ENCODE peak calls at places on chromosomes 1 and 21, in six cellular contexts. One of them, this sample, is unnamed.

GRCh38 chr1:33575324-33575879 is 103.0 kb downstream of the ZSCAN20 start:
- DNase-seq in cardiac muscle cell: peak; percentile 23
- DNase-seq in astrocyte of the spinal cord: no peak
- DNase-seq in ovary: no peak
- DNase-seq in fibroblast of lung: no peak
- DNase-seq in HCT116: no peak
- DNase-seq in this sample: no peak

GRCh38 chr1:89708727-89709375 is 75.9 kb downstream of the LRRC8C start:
- DNase-seq in cardiac muscle cell: no peak
- DNase-seq in astrocyte of the spinal cord: peak; percentile 75
- DNase-seq in ovary: no peak
- DNase-seq in fibroblast of lung: peak; percentile 55
- DNase-seq in HCT116: no peak
- DNase-seq in this sample: peak; percentile 58

GRCh38 chr1:9506901-9507300 is 32.4 kb upstream of the SLC25A33 start:
- DNase-seq in cardiac muscle cell: no peak
- DNase-seq in astrocyte of the spinal cord: no peak
- DNase-seq in ovary: no peak
- DNase-seq in fibroblast of lung: no peak
- DNase-seq in HCT116: no peak
- DNase-seq in this sample: no peak

GRCh38 chr1:53687426-53687825 is 51.5 kb downstream of the GLIS1 start:
- DNase-seq in cardiac muscle cell: no peak
- DNase-seq in astrocyte of the spinal cord: no peak
- DNase-seq in ovary: no peak
- DNase-seq in fibroblast of lung: no peak
- DNase-seq in HCT116: no peak
- DNase-seq in this sample: no peak

GRCh38 chr1:113930499-113931161 is 1.5 kb downstream of the HIPK1 start:
- DNase-seq in cardiac muscle cell: peak; percentile 18
- DNase-seq in astrocyte of the spinal cord: peak; percentile 78
- DNase-seq in ovary: peak; percentile 45
- DNase-seq in fibroblast of lung: peak; percentile 71
- DNase-seq in HCT116: no peak
- DNase-seq in this sample: peak; percentile 40

GRCh38 chr1:9293512-9294439 is 1.1 kb downstream of the SPSB1 start:
- DNase-seq in cardiac muscle cell: no peak
- DNase-seq in astrocyte of the spinal cord: no peak
- DNase-seq in ovary: peak; percentile 46
- DNase-seq in fibroblast of lung: peak; percentile 67
- DNase-seq in HCT116: no peak
- DNase-seq in this sample: no peak

GRCh38 chr1:1631793-1632420 is at the start of gene MMP23B:
- DNase-seq in cardiac muscle cell: peak; percentile 46
- DNase-seq in astrocyte of the spinal cord: no peak
- DNase-seq in ovary: peak; percentile 69
- DNase-seq in fibroblast of lung: no peak
- DNase-seq in HCT116: no peak
- DNase-seq in this sample: no peak

GRCh38 chr1:3035871-3036645 is 14.8 kb downstream of the ACTRT2 start:
- DNase-seq in cardiac muscle cell: no peak
- DNase-seq in astrocyte of the spinal cord: no peak
- DNase-seq in ovary: no peak
- DNase-seq in fibroblast of lung: no peak
- DNase-seq in HCT116: no peak
- DNase-seq in this sample: no peak

GRCh38 chr1:91805343-91805801 is 80.6 kb downstream of the TGFBR3 start:
- DNase-seq in cardiac muscle cell: no peak
- DNase-seq in astrocyte of the spinal cord: peak; percentile 30
- DNase-seq in ovary: no peak
- DNase-seq in fibroblast of lung: no peak
- DNase-seq in HCT116: no peak
- DNase-seq in this sample: no peak

GRCh38 chr21:42235593-42235992 is 16.7 kb downstream of the ABCG1 start:
- DNase-seq in cardiac muscle cell: no peak
- DNase-seq in astrocyte of the spinal cord: no peak
- DNase-seq in ovary: no peak
- DNase-seq in fibroblast of lung: no peak
- DNase-seq in HCT116: no peak
- DNase-seq in this sample: no peak

GRCh38 chr1:162660598-162660997 is 28.3 kb downstream of the DDR2 start:
- DNase-seq in cardiac muscle cell: no peak
- DNase-seq in astrocyte of the spinal cord: no peak
- DNase-seq in ovary: no peak
- DNase-seq in fibroblast of lung: no peak
- DNase-seq in HCT116: no peak
- DNase-seq in this sample: no peak

GRCh38 chr1:181139631-181140051 is 51.1 kb downstream of the IER5 start:
- DNase-seq in cardiac muscle cell: no peak
- DNase-seq in astrocyte of the spinal cord: peak; percentile 45
- DNase-seq in ovary: no peak
- DNase-seq in fibroblast of lung: peak; percentile 60
- DNase-seq in HCT116: no peak
- DNase-seq in this sample: no peak

GRCh38 chr1:206472454-206472853 is 2.2 kb downstream of the IKBKE start:
- DNase-seq in cardiac muscle cell: no peak
- DNase-seq in astrocyte of the spinal cord: peak; percentile 72
- DNase-seq in ovary: peak; percentile 39
- DNase-seq in fibroblast of lung: peak; percentile 86
- DNase-seq in HCT116: no peak
- DNase-seq in this sample: peak; percentile 35

GRCh38 chr1:7953850-7954609 is 7.5 kb upstream of the PARK7 start:
- DNase-seq in cardiac muscle cell: no peak
- DNase-seq in astrocyte of the spinal cord: peak; percentile 90
- DNase-seq in ovary: peak; percentile 92
- DNase-seq in fibroblast of lung: peak; percentile 88
- DNase-seq in HCT116: peak; percentile 86
- DNase-seq in this sample: peak; percentile 50

GRCh38 chr1:95017775-95018174 is 55.0 kb downstream of the ALG14 start:
- DNase-seq in cardiac muscle cell: no peak
- DNase-seq in astrocyte of the spinal cord: no peak
- DNase-seq in ovary: no peak
- DNase-seq in fibroblast of lung: peak; percentile 43
- DNase-seq in HCT116: no peak
- DNase-seq in this sample: no peak

GRCh38 chr1:8831329-8831728 is 13.9 kb upstream of the RERE start:
- DNase-seq in cardiac muscle cell: no peak
- DNase-seq in astrocyte of the spinal cord: no peak
- DNase-seq in ovary: no peak
- DNase-seq in fibroblast of lung: no peak
- DNase-seq in HCT116: no peak
- DNase-seq in this sample: no peak

GRCh38 chr21:38037416-38037815 is 121.2 kb upstream of the KCNJ6 start:
- DNase-seq in cardiac muscle cell: no peak
- DNase-seq in astrocyte of the spinal cord: no peak
- DNase-seq in ovary: no peak
- DNase-seq in fibroblast of lung: peak; percentile 39
- DNase-seq in HCT116: no peak
- DNase-seq in this sample: no peak

GRCh38 chr1:54585181-54586066 is 37.4 kb downstream of the ACOT11 start:
- DNase-seq in cardiac muscle cell: peak; percentile 83
- DNase-seq in astrocyte of the spinal cord: no peak
- DNase-seq in ovary: no peak
- DNase-seq in fibroblast of lung: peak; percentile 7
- DNase-seq in HCT116: no peak
- DNase-seq in this sample: no peak

GRCh38 chr1:20882837-20883236 is 95.7 kb upstream of the HP1BP3 start:
- DNase-seq in cardiac muscle cell: no peak
- DNase-seq in astrocyte of the spinal cord: no peak
- DNase-seq in ovary: no peak
- DNase-seq in fibroblast of lung: no peak
- DNase-seq in HCT116: no peak
- DNase-seq in this sample: no peak

GRCh38 chr1:91948501-91949355 is 473 bp upstream of the BRDT start:
- DNase-seq in cardiac muscle cell: no peak
- DNase-seq in astrocyte of the spinal cord: no peak
- DNase-seq in ovary: no peak
- DNase-seq in fibroblast of lung: no peak
- DNase-seq in HCT116: no peak
- DNase-seq in this sample: no peak

GRCh38 chr21:31731112-31731801 is 661 bp downstream of the SCAF4 start:
- DNase-seq in cardiac muscle cell: peak; percentile 64
- DNase-seq in astrocyte of the spinal cord: no peak
- DNase-seq in ovary: peak; percentile 51
- DNase-seq in fibroblast of lung: peak; percentile 39
- DNase-seq in HCT116: no peak
- DNase-seq in this sample: no peak

GRCh38 chr1:3874736-3875135 is 17.5 kb downstream of the DFFB start:
- DNase-seq in cardiac muscle cell: no peak
- DNase-seq in astrocyte of the spinal cord: no peak
- DNase-seq in ovary: no peak
- DNase-seq in fibroblast of lung: no peak
- DNase-seq in HCT116: no peak
- DNase-seq in this sample: no peak

GRCh38 chr1:162977944-162978568 is 91.1 kb upstream of the RGS4 start:
- DNase-seq in cardiac muscle cell: no peak
- DNase-seq in astrocyte of the spinal cord: no peak
- DNase-seq in ovary: no peak
- DNase-seq in fibroblast of lung: no peak
- DNase-seq in HCT116: no peak
- DNase-seq in this sample: no peak

GRCh38 chr21:41973861-41974751 is 20.3 kb upstream of the C2CD2 start:
- DNase-seq in cardiac muscle cell: no peak
- DNase-seq in astrocyte of the spinal cord: no peak
- DNase-seq in ovary: no peak
- DNase-seq in fibroblast of lung: no peak
- DNase-seq in HCT116: no peak
- DNase-seq in this sample: no peak

GRCh38 chr1:202599669-202600431 is 110.4 kb downstream of the SYT2 start:
- DNase-seq in cardiac muscle cell: peak; percentile 71
- DNase-seq in astrocyte of the spinal cord: peak; percentile 79
- DNase-seq in ovary: peak; percentile 61
- DNase-seq in fibroblast of lung: peak; percentile 78
- DNase-seq in HCT116: peak; percentile 34
- DNase-seq in this sample: peak; percentile 61

DNA sequence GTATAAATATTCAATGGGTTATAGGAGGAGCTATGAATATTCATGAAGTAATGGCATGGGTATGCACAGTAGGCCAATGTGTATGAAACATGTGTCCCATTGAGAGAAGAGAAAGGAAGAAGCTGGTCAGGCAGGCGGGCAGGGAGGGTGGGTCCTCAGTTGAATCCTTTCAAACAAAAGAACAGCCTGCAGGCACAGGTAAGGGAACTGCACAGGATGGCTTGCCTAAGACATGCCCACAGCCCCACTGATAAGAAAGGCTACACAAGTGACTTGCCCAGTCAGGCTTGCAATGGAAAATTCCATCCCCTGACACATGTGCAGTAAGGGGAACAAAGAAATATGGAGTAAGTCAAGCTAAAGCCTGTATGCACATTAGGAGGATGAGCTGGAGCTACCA is 96.3 kb downstream of the ATP1B1 start:
- DNase-seq in cardiac muscle cell: no peak
- DNase-seq in astrocyte of the spinal cord: no peak
- DNase-seq in ovary: no peak
- DNase-seq in fibroblast of lung: no peak
- DNase-seq in HCT116: no peak
- DNase-seq in this sample: no peak
- H3K4me3 ChIP-seq in cardiac muscle cell: no peak overlapping the region
- H3K4me3 ChIP-seq in astrocyte of the spinal cord: no peak overlapping the region
- H3K4me3 ChIP-seq in ovary: no peak overlapping the region
- H3K4me3 ChIP-seq in fibroblast of lung: no peak overlapping the region
- H3K4me3 ChIP-seq in HCT116: no peak overlapping the region
- H3K4me3 ChIP-seq in this sample: no peak overlapping the region

DNA sequence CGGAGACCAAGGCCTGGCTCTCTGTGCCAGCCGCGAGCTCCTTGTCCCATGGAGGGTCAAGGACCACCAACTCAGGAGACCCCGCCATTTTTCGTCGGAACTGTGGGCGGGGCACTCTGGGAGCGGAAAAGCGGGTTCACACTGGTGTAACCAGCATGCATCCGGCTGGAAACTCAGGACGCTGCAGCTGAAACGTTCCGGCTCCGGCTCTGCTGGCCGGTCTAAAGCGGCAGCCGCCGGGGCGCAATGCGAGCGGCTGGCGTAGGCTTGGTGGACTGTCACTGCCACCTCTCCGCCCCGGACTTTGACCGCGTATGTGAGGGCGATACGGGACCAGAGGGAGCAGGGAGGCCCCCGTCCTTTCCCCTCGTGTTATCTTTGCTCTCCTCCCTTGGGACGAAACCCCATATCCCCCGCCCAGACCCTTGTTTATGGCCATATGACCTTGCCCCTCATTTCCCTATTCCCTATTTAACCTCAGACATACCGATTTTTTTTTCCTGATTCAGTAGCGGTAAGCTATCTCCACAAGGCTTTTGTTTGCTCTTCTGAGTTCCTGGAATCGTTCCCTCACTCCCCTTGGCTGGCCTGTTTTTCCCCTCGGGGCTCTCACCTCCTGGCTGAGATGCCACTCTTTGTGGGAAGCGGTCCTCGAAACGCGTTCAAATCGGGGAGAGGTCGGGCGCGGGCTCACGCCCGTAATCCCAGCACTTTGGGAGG is at the start of the genes NSL1 and TATDN3:
- DNase-seq in cardiac muscle cell: peak; percentile 92
- DNase-seq in astrocyte of the spinal cord: peak; percentile 93
- DNase-seq in ovary: peak; percentile 87
- DNase-seq in fibroblast of lung: peak; percentile 92
- DNase-seq in HCT116: peak; percentile 88
- DNase-seq in this sample: peak; percentile 85
- TF ChIP-seq CTCF in cardiac muscle cell: no peak
- TF ChIP-seq CTCF in astrocyte of the spinal cord: no peak
- TF ChIP-seq CTCF in ovary: no peak
- TF ChIP-seq CTCF in fibroblast of lung: no peak
- TF ChIP-seq CTCF in HCT116: no peak
- TF ChIP-seq CTCF in this sample: no peak

GRCh38 chr1:170669586-170670332 is 5.8 kb downstream of the PRRX1 start:
- DNase-seq in cardiac muscle cell: no peak
- DNase-seq in astrocyte of the spinal cord: no peak
- DNase-seq in ovary: no peak
- DNase-seq in fibroblast of lung: no peak
- DNase-seq in HCT116: no peak
- DNase-seq in this sample: no peak
- H3K4me3 ChIP-seq in cardiac muscle cell: no peak overlapping the region
- H3K4me3 ChIP-seq in astrocyte of the spinal cord: peak overlapping the region; percentile 19
- H3K4me3 ChIP-seq in ovary: peak overlapping the region; percentile 4
- H3K4me3 ChIP-seq in fibroblast of lung: no peak overlapping the region
- H3K4me3 ChIP-seq in HCT116: no peak overlapping the region
- H3K4me3 ChIP-seq in this sample: no peak overlapping the region

GRCh38 chr1:19385236-19385635 is 73.1 kb downstream of the SLC66A1 start:
- DNase-seq in cardiac muscle cell: no peak
- DNase-seq in astrocyte of the spinal cord: no peak
- DNase-seq in ovary: no peak
- DNase-seq in fibroblast of lung: no peak
- DNase-seq in HCT116: no peak
- DNase-seq in this sample: no peak

GRCh38 chr1:19385869-19386591 is 73.9 kb downstream of the SLC66A1 start:
- DNase-seq in cardiac muscle cell: no peak
- DNase-seq in astrocyte of the spinal cord: peak; percentile 73
- DNase-seq in ovary: peak; percentile 80
- DNase-seq in fibroblast of lung: peak; percentile 71
- DNase-seq in HCT116: no peak
- DNase-seq in this sample: no peak

GRCh38 chr1:19384772-19385187 is 72.7 kb downstream of the SLC66A1 start:
- DNase-seq in cardiac muscle cell: no peak
- DNase-seq in astrocyte of the spinal cord: no peak
- DNase-seq in ovary: no peak
- DNase-seq in fibroblast of lung: no peak
- DNase-seq in HCT116: no peak
- DNase-seq in this sample: no peak

GRCh38 chr1:19388980-19389379 is 76.9 kb downstream of the SLC66A1 start:
- DNase-seq in cardiac muscle cell: no peak
- DNase-seq in astrocyte of the spinal cord: no peak
- DNase-seq in ovary: no peak
- DNase-seq in fibroblast of lung: no peak
- DNase-seq in HCT116: no peak
- DNase-seq in this sample: no peak

GRCh38 chr1:19387045-19387467 is 74.9 kb downstream of the SLC66A1 start:
- DNase-seq in cardiac muscle cell: no peak
- DNase-seq in astrocyte of the spinal cord: no peak
- DNase-seq in ovary: no peak
- DNase-seq in fibroblast of lung: no peak
- DNase-seq in HCT116: no peak
- DNase-seq in this sample: no peak
- TF ChIP-seq CTCF in cardiac muscle cell: no peak
- TF ChIP-seq CTCF in astrocyte of the spinal cord: no peak
- TF ChIP-seq CTCF in ovary: no peak
- TF ChIP-seq CTCF in fibroblast of lung: no peak
- TF ChIP-seq CTCF in HCT116: no peak
- TF ChIP-seq CTCF in this sample: no peak